ENCODE peak calls at places on chromosome 20, in four cellular contexts. D, N, T and V are unnamed samples.

GRCh38 chr20:9989066-9989724 is 45.6 kb upstream of the ANKEF1 start:
- DNase-seq in N (no peak), D (no peak), T (no peak), V (no peak)

GRCh38 chr20:48403362-48403761 is 424.4 kb downstream of the PREX1 start:
- DNase-seq in N (no peak), T (no peak), D (no peak), V (no peak)

GRCh38 chr20:32988008-32988407 is 16.2 kb downstream of the SUN5 start:
- DNase-seq in N (no peak), D (no peak), T (no peak), V (peak)

GRCh38 chr20:34871966-34872603 is 571 bp downstream of the GGT7 start:
- DNase-seq in D (no peak), N (no peak), T (no peak), V (no peak)

GRCh38 chr20:2521369-2522305 is 12.9 kb upstream of the ZNF343 start:
- DNase-seq in T (peak), N (no peak), D (no peak), V (no peak)

GRCh38 chr20:54179946-54180345 is 6.2 kb upstream of the CYP24A1 start:
- DNase-seq in T (peak), D (no peak), N (no peak), V (no peak)

GRCh38 chr20:8414611-8415274 is 282.7 kb downstream of the PLCB1 start:
- DNase-seq in T (peak), D (no peak), N (no peak), V (no peak)

GRCh38 chr20:3795511-3796468 is at the start of gene CDC25B:
- DNase-seq in N (peak), D (peak), T (peak), V (peak)

GRCh38 chr20:32089637-32090330 is 19.7 kb upstream of the TM9SF4 start:
- DNase-seq in D (no peak), N (no peak), T (no peak), V (no peak)

GRCh38 chr20:9476637-9477036 is 37.8 kb upstream of the LAMP5 start:
- DNase-seq in D (no peak), T (no peak), N (no peak), V (no peak)

GRCh38 chr20:54680872-54681297 is 205.5 kb downstream of the DOK5 start:
- DNase-seq in D (no peak), T (no peak), N (no peak), V (no peak)

GRCh38 chr20:63756648-63756991 is 17.0 kb downstream of the SLC2A4RG start:
- DNase-seq in T (no peak), N (no peak), D (no peak), V (no peak)

GRCh38 chr20:57140416-57140965 is 126.0 kb downstream of the BMP7 start:
- DNase-seq in N (no peak), D (no peak), T (no peak), V (no peak)

GRCh38 chr20:51660741-51661608 is 107.2 kb downstream of the ATP9A start:
- DNase-seq in T (no peak), N (no peak), D (no peak), V (no peak)

GRCh38 chr20:19832875-19833274 is 74.8 kb downstream of the RIN2 start:
- DNase-seq in T (no peak), D (no peak), N (no peak), V (no peak)